ENCODE peak calls at places on chromosomes 12 and 14, in ten cellular contexts. N, M, F, O, U, Q, X, L, E and P are unnamed samples. For H3K4me1, the result is how much of the 10 kb centered on the place peaks cover.

GRCh38 chr14:88518592-88519512 is 36.0 kb downstream of the PTPN21 start:
- DNase-seq in M (peak), E (no peak), F (no peak), U (no peak), X (no peak), L (no peak), Q (no peak), N (no peak), O (no peak), P (no peak)

GRCh38 chr12:86931714-86932113 is 675.5 kb upstream of the MGAT4C start:
- DNase-seq in L (no peak), X (no peak), Q (no peak), F (no peak), M (no peak), O (no peak), E (no peak), U (no peak), N (no peak), P (no peak)

GRCh38 chr14:93683241-93683640 is 105.0 kb downstream of the PRIMA1 start:
- DNase-seq in U (no peak), O (no peak), N (peak), Q (peak), M (no peak), F (no peak), X (no peak), L (no peak), E (no peak), P (no peak)

GRCh38 chr14:38208825-38209562 is 1.3 kb downstream of the SSTR1 start:
- DNase-seq in U (peak), L (no peak), Q (no peak), F (peak), M (peak), X (no peak), O (no peak), N (no peak), E (no peak), P (no peak)

GRCh38 chr12:95674088-95674595 is 116.4 kb downstream of the NTN4 start:
- DNase-seq in L (no peak), X (no peak), U (no peak), E (no peak), M (no peak), Q (no peak), N (no peak), O (no peak), F (no peak), P (no peak)

GRCh38 chr12:105943525-105943924 is 195.2 kb downstream of the NUAK1 start:
- DNase-seq in F (no peak), M (no peak), O (no peak), N (no peak), Q (no peak), L (no peak), X (no peak), U (no peak), E (no peak), P (no peak)

GRCh38 chr14:65639216-65639615 is 226.7 kb downstream of the FUT8 start:
- DNase-seq in O (no peak), F (no peak), M (no peak), N (no peak), Q (no peak), X (no peak), L (no peak), E (no peak), U (no peak), P (no peak)

GRCh38 chr14:67268456-67269115 is 27.4 kb downstream of the PALS1 start:
- DNase-seq in O (no peak), E (no peak), N (no peak), Q (no peak), M (no peak), X (peak), U (no peak), L (no peak), F (no peak), P (no peak)

GRCh38 chr12:40832668-40833067 is 140.4 kb downstream of the CNTN1 start:
- DNase-seq in L (no peak), N (no peak), F (no peak), X (no peak), O (no peak), U (no peak), M (no peak), Q (no peak), E (no peak), P (no peak)

GRCh38 chr12:76030378-76031080 is 1.0 kb downstream of the PHLDA1 start:
- DNase-seq in L (no peak), U (peak), F (peak), M (peak), X (no peak), E (peak), N (no peak), Q (peak), O (peak), P (peak)

GRCh38 chr12:28108599-28108998 is 81.7 kb upstream of the CCDC91 start:
- DNase-seq in U (no peak), L (no peak), Q (no peak), N (no peak), O (no peak), E (no peak), M (no peak), X (no peak), F (no peak), P (no peak)

GRCh38 chr14:100122481-100123215 is 36.8 kb downstream of the DEGS2 start:
- DNase-seq in O (no peak), X (no peak), M (no peak), F (no peak), Q (no peak), E (no peak), L (no peak), N (no peak), U (no peak), P (no peak)

GRCh38 chr14:105126970-105127307 is 41.6 kb downstream of the JAG2 start:
- DNase-seq in M (no peak), N (no peak), O (peak), E (no peak), U (no peak), F (no peak), L (no peak), Q (no peak), X (no peak), P (no peak)

GRCh38 chr14:49206832-49207231 is 379.3 kb downstream of the RPS29 start:
- DNase-seq in E (no peak), Q (no peak), L (no peak), M (no peak), X (no peak), O (no peak), N (no peak), U (no peak), F (no peak), P (no peak)

GRCh38 chr14:94989417-94989816 is 167.9 kb downstream of the DICER1 start:
- DNase-seq in L (no peak), X (no peak), Q (no peak), N (no peak), E (no peak), O (no peak), U (no peak), F (no peak), M (no peak), P (no peak)

GRCh38 chr12:57001448-57001906 is 4.9 kb downstream of the ZBTB39 start:
- DNase-seq in X (peak), Q (peak), E (peak), N (peak), U (peak), M (peak), F (peak), O (peak), L (peak), P (no peak)

GRCh38 chr12:32074432-32074831 is 32.2 kb upstream of the BICD1 start:
- DNase-seq in Q (no peak), F (no peak), X (peak), L (no peak), M (no peak), N (no peak), U (no peak), O (no peak), E (no peak), P (no peak)

GRCh38 chr12:15323530-15323929 is 1.2 kb downstream of the PTPRO start:
- DNase-seq in O (no peak), N (no peak), E (no peak), Q (no peak), F (no peak), M (no peak), X (peak), L (no peak), U (no peak), P (no peak)

GRCh38 chr12:124700810-124701594 is 133.6 kb upstream of the NCOR2 start:
- DNase-seq in L (no peak), X (peak), O (peak), Q (no peak), F (peak), E (no peak), N (peak), M (peak), U (no peak), P (peak)

GRCh38 chr14:65791551-65791981 is 379.0 kb downstream of the FUT8 start:
- DNase-seq in N (no peak), O (no peak), L (no peak), M (peak), E (no peak), X (no peak), Q (no peak), F (no peak), U (no peak), P (no peak)

GRCh38 chr14:72790887-72791566 is 102.9 kb downstream of the DPF3 start:
- DNase-seq in Q (no peak), E (no peak), X (no peak), U (no peak), F (no peak), L (no peak), N (no peak), O (no peak), M (no peak), P (no peak)

GRCh38 chr12:50641566-50641965 is 122.3 kb upstream of the ATF1 start:
- DNase-seq in M (no peak), E (no peak), U (no peak), O (no peak), L (no peak), N (no peak), Q (peak), X (no peak), F (no peak), P (no peak)

GRCh38 chr12:49548822-49549648 is 10.2 kb downstream of the KCNH3 start:
- DNase-seq in E (no peak), O (no peak), M (peak), F (peak), N (no peak), L (no peak), U (no peak), Q (no peak), X (no peak), P (peak)

GRCh38 chr12:110775997-110776396 is 33.3 kb upstream of the PPP1CC start:
- DNase-seq in U (no peak), X (no peak), Q (no peak), L (no peak), O (no peak), N (no peak), E (no peak), M (no peak), F (no peak), P (no peak)

GRCh38 chr14:94970937-94971730 is 186.2 kb downstream of the DICER1 start:
- DNase-seq in U (no peak), O (peak), F (no peak), X (no peak), E (no peak), L (no peak), N (peak), M (peak), Q (no peak), P (no peak)

GRCh38 chr14:26987734-26988363 is 390.0 kb upstream of the NOVA1 start:
- DNase-seq in F (no peak), E (no peak), X (no peak), L (no peak), N (no peak), U (no peak), O (no peak), M (no peak), Q (no peak), P (no peak)

GRCh38 chr14:88075298-88075981 is 70.5 kb downstream of the GPR65 start:
- DNase-seq in Q (no peak), U (no peak), X (no peak), E (no peak), M (no peak), L (no peak), F (no peak), O (no peak), N (no peak), P (no peak)

GRCh38 chr12:112738531-112738930 is 53.0 kb upstream of the RPH3A start:
- DNase-seq in Q (no peak), U (no peak), X (no peak), O (no peak), M (peak), L (no peak), F (no peak), E (no peak), N (no peak), P (no peak)

GRCh38 chr12:52119398-52120254 is 40.1 kb downstream of the SMIM41 start:
- DNase-seq in X (peak), U (peak), M (peak), F (no peak), N (no peak), E (peak), L (no peak), Q (peak), O (no peak), P (peak)

GRCh38 chr12:2273751-2274150 is 221.0 kb downstream of the CACNA1C start:
- DNase-seq in L (no peak), Q (no peak), F (no peak), E (no peak), O (no peak), U (no peak), N (no peak), M (no peak), X (no peak), P (no peak)

GRCh38 chr12:32478858-32479257 is 79.5 kb downstream of the FGD4 start:
- DNase-seq in U (no peak), X (no peak), L (no peak), E (no peak), Q (no peak), N (no peak), O (no peak), F (no peak), M (no peak), P (no peak)

GRCh38 chr12:120712654-120713053 is 2.4 kb downstream of the UNC119B start:
- DNase-seq in N (no peak), Q (no peak), M (no peak), F (no peak), E (no peak), L (no peak), X (no peak), U (no peak), O (no peak), P (no peak)

GRCh38 chr12:86186449-86186848 is 69.7 kb downstream of the MGAT4C start:
- DNase-seq in M (no peak), E (no peak), L (no peak), N (no peak), Q (no peak), F (no peak), O (no peak), X (no peak), U (no peak), P (no peak)

GRCh38 chr12:84817297-84817696 is 95.3 kb downstream of the SLC6A15 start:
- DNase-seq in X (no peak), M (peak), Q (no peak), N (no peak), U (no peak), L (no peak), E (no peak), F (no peak), O (no peak), P (no peak)

GRCh38 chr14:53954551-53955233 is 1.9 kb downstream of the BMP4 start:
- DNase-seq in E (peak), L (no peak), F (peak), X (no peak), U (peak), M (peak), N (peak), O (peak), Q (no peak), P (peak)

GRCh38 chr14:29461131-29461530 is 466.5 kb downstream of the PRKD1 start:
- DNase-seq in M (no peak), O (no peak), F (no peak), N (no peak), X (no peak), U (no peak), Q (no peak), E (no peak), L (no peak), P (no peak)

GRCh38 chr12:49534806-49535278 is 4.0 kb upstream of the KCNH3 start:
- DNase-seq in N (no peak), F (no peak), O (no peak), U (no peak), L (no peak), X (no peak), M (no peak), Q (no peak), E (no peak), P (no peak)

GRCh38 chr14:102620413-102620812 is 28.0 kb downstream of the RCOR1 start:
- DNase-seq in E (no peak), U (no peak), Q (no peak), M (peak), N (no peak), F (no peak), X (no peak), O (no peak), L (no peak), P (no peak)

GRCh38 chr12:49703647-49704137 is 3.5 kb downstream of the FMNL3 start:
- DNase-seq in X (no peak), M (peak), E (no peak), N (no peak), O (no peak), U (peak), F (no peak), L (no peak), Q (peak), P (peak)

DNA sequence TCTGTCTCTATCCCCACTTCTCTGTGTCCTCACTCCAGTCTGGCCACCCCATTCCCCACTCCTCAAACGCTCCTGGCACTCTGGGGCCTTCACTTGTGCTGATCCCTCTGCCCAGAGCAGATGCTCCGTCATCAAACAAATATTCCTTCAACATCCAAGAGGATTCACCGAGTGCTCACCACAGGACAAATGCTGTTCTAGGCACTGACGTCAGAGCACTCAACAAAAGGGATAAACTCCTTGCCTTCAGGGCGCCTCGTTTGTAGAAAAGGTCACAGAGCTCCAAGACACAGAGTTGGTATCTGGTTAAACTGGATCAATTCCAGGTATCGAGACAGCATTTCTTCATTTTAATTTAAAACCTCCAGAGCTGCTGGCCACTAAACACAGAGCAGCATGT is 35.3 kb downstream of the PSMC1 start:
- DNase-seq in E (no peak), F (no peak), Q (no peak), L (no peak), M (no peak), U (no peak), N (no peak), X (no peak), O (no peak), P (no peak)
- H3K4me1 ChIP-seq in E (under half), F (under half), Q (under half), L (under half), M (under half), U (under half), N (under half), X (under half), O (under half), P (under half)

DNA sequence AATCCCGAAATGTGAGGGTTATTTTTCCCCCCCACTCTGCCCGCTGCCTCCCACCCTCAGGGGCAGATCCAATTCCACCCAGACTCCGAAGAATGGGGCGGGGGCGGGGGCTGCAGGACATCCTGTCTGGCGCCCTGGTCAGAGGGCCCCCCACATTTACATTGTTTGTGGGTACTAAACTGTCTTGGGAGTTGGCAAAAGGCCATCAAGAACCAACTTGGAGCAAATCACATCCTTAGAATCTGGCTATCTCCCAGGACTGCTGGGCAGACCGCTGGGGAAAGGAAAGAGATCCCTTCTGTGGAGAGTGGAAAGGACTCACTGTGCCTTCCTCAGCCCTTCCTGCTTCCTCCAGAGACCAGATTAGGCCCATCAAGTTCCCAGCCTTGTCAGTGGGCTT is 2.4 kb downstream of the EMP1 start:
- DNase-seq in Q (no peak), U (no peak), N (no peak), L (no peak), M (peak), E (no peak), F (no peak), O (no peak), X (no peak), P (no peak)
- H3K4me1 ChIP-seq in Q (under half), U (under half), N (under half), L (under half), M (half or more), E (under half), F (half or more), O (under half), X (under half), P (half or more)

GRCh38 chr12:55721601-55722213 is 1.5 kb downstream of the RDH5 start:
- DNase-seq in N (no peak), U (no peak), F (peak), L (no peak), E (no peak), O (no peak), X (no peak), Q (no peak), M (no peak), P (no peak)
- H3K4me1 ChIP-seq in N (half or more), U (under half), F (half or more), L (under half), E (under half), O (under half), X (under half), Q (under half), M (half or more), P (under half)

DNA sequence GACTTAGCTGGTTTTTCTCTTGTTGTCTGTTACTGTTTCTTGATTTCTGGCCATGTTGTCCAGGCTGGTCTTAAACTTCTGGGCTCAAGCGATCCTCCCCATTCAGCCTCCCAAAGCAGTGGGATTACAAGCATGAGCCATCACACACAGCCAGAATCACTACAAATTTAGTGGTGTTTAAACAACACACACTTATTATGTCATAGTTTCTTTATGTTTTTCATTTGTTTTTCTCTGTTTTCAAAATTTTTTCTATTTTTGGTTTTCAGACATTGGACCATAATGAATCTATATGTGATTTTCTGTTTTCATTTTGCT is 10.0 kb downstream of the PSMA6 start:
- DNase-seq in N (no peak), E (no peak), O (no peak), L (no peak), Q (no peak), M (no peak), U (no peak), X (no peak), F (no peak), P (no peak)
- H3K4me1 ChIP-seq in N (under half), E (under half), O (under half), L (under half), Q (under half), M (under half), U (under half), X (under half), F (under half), P (half or more)